ENCODE peak calls at places on chromosomes 1 and 21, in ten cellular contexts. U is neural progenitor cell; O is body of pancreas; L is foreskin keratinocyte; G is mucosa of gallbladder; W is CD4-positive, CD25-positive, alpha-beta regulatory T cell; S is non-pigmented ciliary epithelial cell; I is stimulated activated CD8-positive, alpha-beta memory T cell treated with anti-CD3 and anti-CD28 coated beads, Interleukin-4, amount 100 ng/mL, for 1 hour; A is Daoy; H is Panc1. X is an unnamed sample.

GRCh38 chr1:94230920-94231319 is 6.5 kb downstream of the ARHGAP29 start:
- DNase-seq in U (no peak), O (no peak), L (no peak), G (no peak), W (no peak), S (no peak), I (no peak), A (no peak), H (no peak), X (no peak)

GRCh38 chr1:175154595-175155472 is 37.7 kb downstream of the KIAA0040 start:
- DNase-seq in U (peak), O (peak), L (no peak), G (peak), W (peak), S (no peak), I (peak), A (peak), H (peak), X (no peak)

GRCh38 chr1:184792450-184792969 is 37.9 kb upstream of the EDEM3 start:
- DNase-seq in U (no peak), O (peak), L (peak), G (peak), W (no peak), S (peak), I (no peak), A (peak), H (peak), X (peak)

GRCh38 chr1:7985851-7986612 is 24.5 kb downstream of the PARK7 start:
- DNase-seq in U (no peak), O (no peak), L (no peak), G (no peak), W (no peak), S (no peak), I (no peak), A (no peak), H (no peak), X (no peak)

GRCh38 chr1:196071452-196071851 is 536.8 kb downstream of the KCNT2 start:
- DNase-seq in U (no peak), O (no peak), L (peak), G (no peak), W (no peak), S (no peak), I (no peak), A (no peak), H (no peak), X (no peak)

GRCh38 chr1:33429846-33430750 is 797 bp downstream of the PHC2 start:
- DNase-seq in U (peak), O (peak), L (no peak), G (no peak), W (no peak), S (no peak), I (no peak), A (no peak), H (no peak), X (peak)

GRCh38 chr1:27682351-27682944 is 10.5 kb upstream of the IFI6 start:
- DNase-seq in U (no peak), O (no peak), L (no peak), G (no peak), W (no peak), S (no peak), I (no peak), A (no peak), H (no peak), X (no peak)

GRCh38 chr1:212797681-212798080 is 6.0 kb downstream of the TATDN3 start:
- DNase-seq in U (no peak), O (no peak), L (no peak), G (no peak), W (no peak), S (no peak), I (no peak), A (no peak), H (no peak), X (no peak)

GRCh38 chr1:244970236-244970652 is 105.9 kb upstream of the HNRNPU start:
- DNase-seq in U (peak), O (peak), L (no peak), G (no peak), W (peak), S (no peak), I (peak), A (no peak), H (no peak), X (peak)

GRCh38 chr1:26695417-26696190 is at the start of gene ARID1A:
- DNase-seq in U (peak), O (peak), L (peak), G (peak), W (peak), S (peak), I (peak), A (peak), H (peak), X (peak)

GRCh38 chr1:81142099-81142776 is 658.5 kb upstream of the ADGRL2 start:
- DNase-seq in U (no peak), O (no peak), L (peak), G (no peak), W (no peak), S (peak), I (no peak), A (peak), H (no peak), X (no peak)

GRCh38 chr21:20649231-20649630 is 349.0 kb upstream of the NCAM2 start:
- DNase-seq in U (no peak), O (no peak), L (no peak), G (no peak), W (no peak), S (no peak), I (no peak), A (no peak), H (no peak), X (no peak)

GRCh38 chr1:14672030-14672429 is 73.5 kb downstream of the KAZN start:
- DNase-seq in U (no peak), O (no peak), L (no peak), G (no peak), W (no peak), S (no peak), I (no peak), A (no peak), H (no peak), X (no peak)

GRCh38 chr21:33854604-33855003 is 61.0 kb downstream of the ATP5PO start:
- DNase-seq in U (no peak), O (no peak), L (peak), G (no peak), W (no peak), S (no peak), I (no peak), A (peak), H (peak), X (no peak)

GRCh38 chr1:30881266-30882181 is 27.0 kb downstream of the SDC3 start:
- DNase-seq in U (no peak), O (no peak), L (no peak), G (no peak), W (no peak), S (no peak), I (no peak), A (no peak), H (no peak), X (no peak)

GRCh38 chr1:92933459-92933858 is 27.8 kb downstream of the DIPK1A start:
- DNase-seq in U (no peak), O (no peak), L (peak), G (no peak), W (no peak), S (no peak), I (no peak), A (no peak), H (no peak), X (no peak)

GRCh38 chr1:246947255-246947654 is 15.5 kb upstream of the AHCTF1 start:
- DNase-seq in U (no peak), O (peak), L (no peak), G (peak), W (no peak), S (peak), I (no peak), A (peak), H (no peak), X (peak)

GRCh38 chr1:38640371-38640770 is 219.2 kb downstream of the RRAGC start:
- DNase-seq in U (no peak), O (no peak), L (peak), G (no peak), W (no peak), S (no peak), I (no peak), A (no peak), H (no peak), X (no peak)

GRCh38 chr1:66296901-66297300 is 237.1 kb upstream of the SGIP1 start:
- DNase-seq in U (no peak), O (no peak), L (no peak), G (no peak), W (no peak), S (no peak), I (no peak), A (no peak), H (no peak), X (no peak)

GRCh38 chr1:55195523-55196233 is 19.5 kb downstream of the USP24 start:
- DNase-seq in U (no peak), O (no peak), L (no peak), G (no peak), W (no peak), S (no peak), I (no peak), A (no peak), H (no peak), X (no peak)

GRCh38 chr1:68046885-68047658 is 3.4 kb downstream of the DIRAS3 start:
- DNase-seq in U (no peak), O (no peak), L (no peak), G (no peak), W (no peak), S (no peak), I (no peak), A (no peak), H (no peak), X (no peak)

GRCh38 chr1:111366256-111366655 is 61.3 kb downstream of the OVGP1 start:
- DNase-seq in U (no peak), O (no peak), L (peak), G (no peak), W (no peak), S (peak), I (no peak), A (no peak), H (no peak), X (no peak)

GRCh38 chr1:212700892-212701819 is 1.5 kb upstream of the BATF3 start:
- DNase-seq in U (peak), O (peak), L (no peak), G (peak), W (no peak), S (peak), I (no peak), A (peak), H (peak), X (peak)

GRCh38 chr1:226939439-226940028 is 560 bp upstream of the COQ8A start:
- DNase-seq in U (peak), O (peak), L (peak), G (peak), W (peak), S (no peak), I (peak), A (peak), H (no peak), X (no peak)

GRCh38 chr1:231808990-231809389 is 182.4 kb downstream of the DISC1 start:
- DNase-seq in U (no peak), O (no peak), L (no peak), G (no peak), W (no peak), S (no peak), I (no peak), A (peak), H (no peak), X (no peak)

GRCh38 chr1:32144033-32144432 is 35.4 kb upstream of the TXLNA start:
- DNase-seq in U (no peak), O (no peak), L (no peak), G (no peak), W (no peak), S (no peak), I (no peak), A (no peak), H (no peak), X (no peak)

GRCh38 chr1:201084171-201084766 is 28.0 kb downstream of the CACNA1S start:
- DNase-seq in U (no peak), O (no peak), L (no peak), G (no peak), W (no peak), S (no peak), I (no peak), A (no peak), H (no peak), X (no peak)

GRCh38 chr1:54542962-54543539 is 5.0 kb upstream of the ACOT11 start:
- DNase-seq in U (no peak), O (no peak), L (peak), G (no peak), W (no peak), S (no peak), I (no peak), A (no peak), H (no peak), X (no peak)

GRCh38 chr1:30058966-30059365 is 664.4 kb downstream of the MATN1 start:
- DNase-seq in U (no peak), O (no peak), L (peak), G (no peak), W (no peak), S (peak), I (no peak), A (peak), H (peak), X (no peak)

GRCh38 chr1:246971322-246971721 is 36.5 kb downstream of the ZNF695 start:
- DNase-seq in U (peak), O (peak), L (no peak), G (peak), W (peak), S (no peak), I (peak), A (peak), H (peak), X (no peak)

GRCh38 chr21:43810505-43811261 is 21.3 kb downstream of the RRP1 start:
- DNase-seq in U (peak), O (peak), L (no peak), G (peak), W (peak), S (no peak), I (peak), A (peak), H (no peak), X (peak)

GRCh38 chr1:88979749-88980116 is 12.7 kb downstream of the KYAT3 start:
- DNase-seq in U (no peak), O (peak), L (no peak), G (no peak), W (no peak), S (no peak), I (no peak), A (no peak), H (no peak), X (no peak)

GRCh38 chr1:157044326-157044725 is 1.2 kb downstream of the ARHGEF11 start:
- DNase-seq in U (no peak), O (no peak), L (no peak), G (no peak), W (no peak), S (no peak), I (no peak), A (no peak), H (no peak), X (no peak)

GRCh38 chr1:16173447-16174260 is 17.8 kb upstream of the EPHA2 start:
- DNase-seq in U (no peak), O (peak), L (peak), G (peak), W (no peak), S (no peak), I (no peak), A (peak), H (no peak), X (peak)

GRCh38 chr21:41568606-41569385 is 60.8 kb upstream of the TMPRSS2 start:
- DNase-seq in U (no peak), O (no peak), L (no peak), G (no peak), W (no peak), S (no peak), I (no peak), A (no peak), H (no peak), X (no peak)

GRCh38 chr1:43937179-43937865 is 3.7 kb downstream of the ARTN start:
- DNase-seq in U (no peak), O (peak), L (no peak), G (no peak), W (no peak), S (no peak), I (no peak), A (no peak), H (no peak), X (no peak)

GRCh38 chr1:118479351-118479750 is 294.3 kb upstream of the SPAG17 start:
- DNase-seq in U (no peak), O (no peak), L (no peak), G (no peak), W (no peak), S (no peak), I (no peak), A (no peak), H (no peak), X (no peak)

GRCh38 chr1:211676106-211676583 is 724 bp upstream of the NEK2 start:
- DNase-seq in U (no peak), O (no peak), L (no peak), G (no peak), W (no peak), S (no peak), I (no peak), A (no peak), H (no peak), X (no peak)

X was measured in ascending aorta.